ENCODE peak calls at places on chromosomes 16 and 17, in five cellular contexts. G is transverse colon, K is ovary, O is testis, F is SK-N-SH. R is an unnamed sample. For H3K27me3, the result is how much of the 10 kb centered on the place peaks cover.

GRCh38 chr17:75627094-75627493 is 6.1 kb upstream of the SMIM5 start:
- DNase-seq in G (no peak), K (no peak), O (no peak), F (no peak), R (peak)

GRCh38 chr17:19386974-19387920 is at the start of gene MFAP4:
- DNase-seq in G (peak), K (peak), O (peak), F (peak), R (peak)

GRCh38 chr17:36731806-36732205 is 130.4 kb downstream of the MRM1 start:
- DNase-seq in G (no peak), K (no peak), O (no peak), F (no peak), R (no peak)

GRCh38 chr16:69924041-69924775 is 26.9 kb upstream of the CLEC18A start:
- DNase-seq in G (no peak), K (no peak), O (no peak), F (no peak), R (no peak)

GRCh38 chr17:79536212-79536840 is 74.5 kb downstream of the RBFOX3 start:
- DNase-seq in G (no peak), K (no peak), O (no peak), F (peak), R (no peak)

GRCh38 chr16:64253114-64253513 is 868.7 kb downstream of the CDH11 start:
- DNase-seq in G (no peak), K (no peak), O (no peak), F (no peak), R (no peak)

GRCh38 chr16:47309581-47310312 is 151.1 kb downstream of the ITFG1 start:
- DNase-seq in G (no peak), K (no peak), O (no peak), F (no peak), R (no peak)

GRCh38 chr16:69448470-69449193 is 24.2 kb downstream of the CYB5B start:
- DNase-seq in G (no peak), K (no peak), O (no peak), F (peak), R (no peak)

GRCh38 chr16:15829460-15829859 is 27.4 kb downstream of the MYH11 start:
- DNase-seq in G (peak), K (peak), O (peak), F (no peak), R (peak)

GRCh38 chr16:70635356-70636016 is 10.9 kb upstream of the IL34 start:
- DNase-seq in G (no peak), K (peak), O (peak), F (no peak), R (no peak)

GRCh38 chr16:67399749-67400704 is 6.7 kb upstream of the TPPP3 start:
- DNase-seq in G (no peak), K (no peak), O (no peak), F (peak), R (no peak)

GRCh38 chr17:64369007-64369893 is 21.4 kb downstream of the PECAM1 start:
- DNase-seq in G (no peak), K (no peak), O (no peak), F (no peak), R (no peak)

GRCh38 chr17:77381185-77381700 is 240.5 kb downstream of the SEC14L1 start:
- DNase-seq in G (no peak), K (peak), O (no peak), F (peak), R (peak)

GRCh38 chr17:5364156-5364555 is 55.3 kb downstream of the NUP88 start:
- DNase-seq in G (no peak), K (no peak), O (no peak), F (no peak), R (no peak)

GRCh38 chr16:13262270-13263090 is 361.1 kb downstream of the SHISA9 start:
- DNase-seq in G (no peak), K (no peak), O (no peak), F (no peak), R (no peak)

GRCh38 chr16:59252317-59252716 is 518.2 kb upstream of the GOT2 start:
- DNase-seq in G (no peak), K (no peak), O (no peak), F (no peak), R (no peak)

GRCh38 chr17:58043221-58044181 is 36.5 kb upstream of the SRSF1 start:
- DNase-seq in G (no peak), K (no peak), O (no peak), F (no peak), R (no peak)

GRCh38 chr17:32732296-32732642 is 144.7 kb downstream of the MYO1D start:
- DNase-seq in G (no peak), K (no peak), O (no peak), F (no peak), R (no peak)

GRCh38 chr17:44924107-44924544 is 8.8 kb upstream of the GFAP start:
- DNase-seq in G (peak), K (no peak), O (no peak), F (no peak), R (no peak)

GRCh38 chr16:17408955-17409441 is 61.8 kb downstream of the XYLT1 start:
- DNase-seq in G (no peak), K (no peak), O (no peak), F (no peak), R (no peak)

GRCh38 chr17:57534863-57535651 is 210.0 kb downstream of the CCDC182 start:
- DNase-seq in G (peak), K (peak), O (peak), F (peak), R (no peak)

GRCh38 chr16:89370081-89370511 is 120.3 kb downstream of the ANKRD11 start:
- DNase-seq in G (no peak), K (no peak), O (no peak), F (no peak), R (no peak)

GRCh38 chr16:73054732-73055481 is 7.0 kb upstream of the ZFHX3 start:
- DNase-seq in G (no peak), K (no peak), O (no peak), F (peak), R (no peak)

GRCh38 chr17:51257150-51258081 is 2.4 kb downstream of the MBTD1 start:
- DNase-seq in G (no peak), K (no peak), O (no peak), F (no peak), R (no peak)

GRCh38 chr16:27430923-27431484 is 29.0 kb downstream of the IL21R start:
- DNase-seq in G (no peak), K (no peak), O (no peak), F (no peak), R (no peak)

GRCh38 chr16:89507834-89508590 is at the start of gene SPG7:
- DNase-seq in G (peak), K (peak), O (peak), F (peak), R (peak)

GRCh38 chr17:29111816-29112499 is 68.2 kb downstream of the MYO18A start:
- DNase-seq in G (peak), K (peak), O (peak), F (peak), R (peak)

GRCh38 chr16:23182675-23183485 is at the start of gene SCNN1G:
- DNase-seq in G (peak), K (no peak), O (no peak), F (peak), R (peak)

GRCh38 chr17:50972579-50972978 is 106.4 kb upstream of the TOB1 start:
- DNase-seq in G (no peak), K (no peak), O (no peak), F (peak), R (no peak)

GRCh38 chr17:39462644-39463375 is 1.5 kb downstream of the CDK12 start:
- DNase-seq in G (peak), K (no peak), O (peak), F (peak), R (no peak)

GRCh38 chr16:23847938-23848337 is 12.2 kb downstream of the PRKCB start:
- DNase-seq in G (no peak), K (no peak), O (no peak), F (no peak), R (no peak)

GRCh38 chr17:41308251-41308917 is 725 bp downstream of the KRTAP16-1 start:
- DNase-seq in G (peak), K (no peak), O (no peak), F (no peak), R (no peak)

GRCh38 chr16:71383054-71383773 is 24.7 kb downstream of the CALB2 start:
- DNase-seq in G (no peak), K (no peak), O (no peak), F (no peak), R (no peak)

GRCh38 chr17:21085707-21086106 is 41.1 kb upstream of the DHRS7B start:
- DNase-seq in G (no peak), K (no peak), O (peak), F (no peak), R (no peak)

GRCh38 chr17:9905078-9905415 is at the start of gene RCVRN:
- DNase-seq in G (no peak), K (no peak), O (no peak), F (no peak), R (no peak)
- H3K27ac ChIP-seq in G (no peak), K (no peak), O (no peak), F (no peak), R (no peak)

DNA sequence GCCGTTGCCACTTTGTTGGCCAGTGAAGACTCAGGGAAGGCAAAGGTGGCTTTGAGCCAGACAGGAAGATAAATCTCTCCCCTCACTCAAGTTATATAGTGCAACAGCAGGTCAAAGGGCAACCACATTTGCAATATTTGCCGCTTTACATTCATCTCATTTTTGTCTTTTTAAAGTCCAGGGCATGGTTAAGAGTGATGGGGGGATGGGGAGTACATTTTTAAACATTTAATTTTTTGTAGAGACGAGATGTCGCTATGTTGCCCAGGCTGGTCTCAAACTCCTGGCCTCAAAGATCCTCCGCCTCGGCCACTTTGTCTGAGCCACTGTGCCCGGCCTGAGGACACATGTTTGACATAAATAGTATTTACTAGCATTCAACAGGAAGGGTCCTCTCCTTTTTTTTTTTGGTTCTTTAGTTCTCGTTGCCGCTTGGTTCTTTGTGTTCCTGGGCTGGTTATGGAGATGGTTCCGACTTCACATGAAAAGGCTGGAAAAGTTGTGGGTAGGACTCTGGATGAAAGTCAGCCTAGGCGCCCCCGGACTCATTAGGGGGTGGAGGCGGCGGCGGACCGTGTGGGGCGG is 95.7 kb downstream of the RAB11FIP4 start:
- DNase-seq in G (no peak), K (no peak), O (no peak), F (no peak), R (no peak)
- H3K27me3 ChIP-seq in G (under half), K (under half), O (under half), F (under half), R (under half)

GRCh38 chr17:1376061-1376460 is 24.0 kb downstream of the YWHAE start:
- DNase-seq in G (no peak), K (no peak), O (no peak), F (no peak), R (no peak)
- H3K27ac ChIP-seq in G (peak), K (no peak), O (peak), F (no peak), R (no peak)

GRCh38 chr16:694187-694862 is 4.1 kb upstream of the WDR24 start:
- DNase-seq in G (no peak), K (no peak), O (no peak), F (no peak), R (no peak)
- H3K27me3 ChIP-seq in G (half or more), K (under half), O (under half), F (under half), R (under half)

GRCh38 chr16:85361441-85362118 is 249.3 kb upstream of the CIBAR2 start:
- DNase-seq in G (peak), K (no peak), O (peak), F (peak), R (peak)
- H3K27ac ChIP-seq in G (peak), K (no peak), O (peak), F (peak), R (no peak)

R was measured in right cardiac atrium.